ENCODE peak calls at places on chromosome 16, in eight cellular contexts. One of them, this sample, is unnamed.
A peak's percentile ranks its signal among the peaks of the same experiment; 100 is the strongest.

GRCh38 chr16:50446861-50447260 is 78.1 kb upstream of the BRD7 start:
- DNase-seq in colonic mucosa: no peak
- DNase-seq in stimulated activated CD8-positive, alpha-beta memory T cell treated with anti-CD3 and anti-CD28 coated beads, Interleukin-15, amount 100 ng/mL, for 24 hours: no peak
- DNase-seq in effector memory CD4-positive, alpha-beta T cell: no peak
- DNase-seq in HAP-1: no peak
- DNase-seq in pancreas: no peak
- DNase-seq in NCI-H2081: no peak
- DNase-seq in activated CD4-positive, CD25-positive, alpha-beta regulatory T cell treated with anti-CD3 and anti-CD28 coated beads, Interleukin-2, amount 50 U/mL, for 72 hours: no peak
- DNase-seq in this sample: no peak

GRCh38 chr16:58417035-58417434 is 24.8 kb downstream of the GINS3 start:
- DNase-seq in NCI-H2081: no peak
- DNase-seq in HAP-1: no peak
- DNase-seq in pancreas: no peak
- DNase-seq in effector memory CD4-positive, alpha-beta T cell: no peak
- DNase-seq in stimulated activated CD8-positive, alpha-beta memory T cell treated with anti-CD3 and anti-CD28 coated beads, Interleukin-15, amount 100 ng/mL, for 24 hours: no peak
- DNase-seq in activated CD4-positive, CD25-positive, alpha-beta regulatory T cell treated with anti-CD3 and anti-CD28 coated beads, Interleukin-2, amount 50 U/mL, for 72 hours: no peak
- DNase-seq in colonic mucosa: no peak
- DNase-seq in this sample: no peak

GRCh38 chr16:4515611-4516233 is 22.9 kb downstream of the CDIP1 start:
- DNase-seq in HAP-1: no peak
- DNase-seq in effector memory CD4-positive, alpha-beta T cell: no peak
- DNase-seq in pancreas: peak; percentile 46
- DNase-seq in NCI-H2081: no peak
- DNase-seq in colonic mucosa: no peak
- DNase-seq in activated CD4-positive, CD25-positive, alpha-beta regulatory T cell treated with anti-CD3 and anti-CD28 coated beads, Interleukin-2, amount 50 U/mL, for 72 hours: no peak
- DNase-seq in stimulated activated CD8-positive, alpha-beta memory T cell treated with anti-CD3 and anti-CD28 coated beads, Interleukin-15, amount 100 ng/mL, for 24 hours: no peak
- DNase-seq in this sample: no peak

GRCh38 chr16:14307623-14308356 is 236.7 kb downstream of the MRTFB start:
- DNase-seq in NCI-H2081: no peak
- DNase-seq in stimulated activated CD8-positive, alpha-beta memory T cell treated with anti-CD3 and anti-CD28 coated beads, Interleukin-15, amount 100 ng/mL, for 24 hours: no peak
- DNase-seq in pancreas: peak; percentile 69
- DNase-seq in activated CD4-positive, CD25-positive, alpha-beta regulatory T cell treated with anti-CD3 and anti-CD28 coated beads, Interleukin-2, amount 50 U/mL, for 72 hours: no peak
- DNase-seq in colonic mucosa: no peak
- DNase-seq in effector memory CD4-positive, alpha-beta T cell: no peak
- DNase-seq in HAP-1: no peak
- DNase-seq in this sample: peak; percentile 84

GRCh38 chr16:83689385-83689831 is 118.4 kb upstream of the HSBP1 start:
- DNase-seq in activated CD4-positive, CD25-positive, alpha-beta regulatory T cell treated with anti-CD3 and anti-CD28 coated beads, Interleukin-2, amount 50 U/mL, for 72 hours: no peak
- DNase-seq in colonic mucosa: no peak
- DNase-seq in HAP-1: no peak
- DNase-seq in NCI-H2081: no peak
- DNase-seq in stimulated activated CD8-positive, alpha-beta memory T cell treated with anti-CD3 and anti-CD28 coated beads, Interleukin-15, amount 100 ng/mL, for 24 hours: no peak
- DNase-seq in pancreas: no peak
- DNase-seq in effector memory CD4-positive, alpha-beta T cell: no peak
- DNase-seq in this sample: no peak

GRCh38 chr16:71630808-71631207 is 4.8 kb downstream of the MARVELD3 start:
- DNase-seq in effector memory CD4-positive, alpha-beta T cell: no peak
- DNase-seq in stimulated activated CD8-positive, alpha-beta memory T cell treated with anti-CD3 and anti-CD28 coated beads, Interleukin-15, amount 100 ng/mL, for 24 hours: no peak
- DNase-seq in HAP-1: no peak
- DNase-seq in activated CD4-positive, CD25-positive, alpha-beta regulatory T cell treated with anti-CD3 and anti-CD28 coated beads, Interleukin-2, amount 50 U/mL, for 72 hours: no peak
- DNase-seq in colonic mucosa: no peak
- DNase-seq in pancreas: no peak
- DNase-seq in NCI-H2081: no peak
- DNase-seq in this sample: no peak

GRCh38 chr16:67459066-67459857 is 21.7 kb downstream of the ATP6V0D1 start:
- DNase-seq in stimulated activated CD8-positive, alpha-beta memory T cell treated with anti-CD3 and anti-CD28 coated beads, Interleukin-15, amount 100 ng/mL, for 24 hours: no peak
- DNase-seq in colonic mucosa: peak; percentile 80
- DNase-seq in pancreas: peak; percentile 87
- DNase-seq in HAP-1: no peak
- DNase-seq in activated CD4-positive, CD25-positive, alpha-beta regulatory T cell treated with anti-CD3 and anti-CD28 coated beads, Interleukin-2, amount 50 U/mL, for 72 hours: no peak
- DNase-seq in effector memory CD4-positive, alpha-beta T cell: no peak
- DNase-seq in NCI-H2081: no peak
- DNase-seq in this sample: peak; percentile 56

GRCh38 chr16:59993101-59993500 is 1259.0 kb upstream of the GOT2 start:
- DNase-seq in HAP-1: no peak
- DNase-seq in NCI-H2081: no peak
- DNase-seq in activated CD4-positive, CD25-positive, alpha-beta regulatory T cell treated with anti-CD3 and anti-CD28 coated beads, Interleukin-2, amount 50 U/mL, for 72 hours: no peak
- DNase-seq in pancreas: no peak
- DNase-seq in effector memory CD4-positive, alpha-beta T cell: no peak
- DNase-seq in stimulated activated CD8-positive, alpha-beta memory T cell treated with anti-CD3 and anti-CD28 coated beads, Interleukin-15, amount 100 ng/mL, for 24 hours: no peak
- DNase-seq in colonic mucosa: no peak
- DNase-seq in this sample: no peak

GRCh38 chr16:83907926-83908325 is 9.0 kb downstream of the MLYCD start:
- DNase-seq in effector memory CD4-positive, alpha-beta T cell: no peak
- DNase-seq in pancreas: no peak
- DNase-seq in activated CD4-positive, CD25-positive, alpha-beta regulatory T cell treated with anti-CD3 and anti-CD28 coated beads, Interleukin-2, amount 50 U/mL, for 72 hours: no peak
- DNase-seq in NCI-H2081: peak; percentile 8
- DNase-seq in HAP-1: peak; percentile 78
- DNase-seq in colonic mucosa: no peak
- DNase-seq in stimulated activated CD8-positive, alpha-beta memory T cell treated with anti-CD3 and anti-CD28 coated beads, Interleukin-15, amount 100 ng/mL, for 24 hours: no peak
- DNase-seq in this sample: no peak

GRCh38 chr16:1890701-1891035 is 18.7 kb upstream of the MEIOB start:
- DNase-seq in stimulated activated CD8-positive, alpha-beta memory T cell treated with anti-CD3 and anti-CD28 coated beads, Interleukin-15, amount 100 ng/mL, for 24 hours: no peak
- DNase-seq in HAP-1: no peak
- DNase-seq in effector memory CD4-positive, alpha-beta T cell: no peak
- DNase-seq in pancreas: no peak
- DNase-seq in NCI-H2081: no peak
- DNase-seq in colonic mucosa: no peak
- DNase-seq in activated CD4-positive, CD25-positive, alpha-beta regulatory T cell treated with anti-CD3 and anti-CD28 coated beads, Interleukin-2, amount 50 U/mL, for 72 hours: no peak
- DNase-seq in this sample: no peak

GRCh38 chr16:29734826-29735225 is 11.0 kb downstream of the C16orf54 start:
- DNase-seq in pancreas: no peak
- DNase-seq in colonic mucosa: no peak
- DNase-seq in stimulated activated CD8-positive, alpha-beta memory T cell treated with anti-CD3 and anti-CD28 coated beads, Interleukin-15, amount 100 ng/mL, for 24 hours: no peak
- DNase-seq in NCI-H2081: no peak
- DNase-seq in HAP-1: no peak
- DNase-seq in activated CD4-positive, CD25-positive, alpha-beta regulatory T cell treated with anti-CD3 and anti-CD28 coated beads, Interleukin-2, amount 50 U/mL, for 72 hours: no peak
- DNase-seq in effector memory CD4-positive, alpha-beta T cell: no peak
- DNase-seq in this sample: no peak

GRCh38 chr16:56011808-56012478 is 136.8 kb upstream of the CES5A start:
- DNase-seq in stimulated activated CD8-positive, alpha-beta memory T cell treated with anti-CD3 and anti-CD28 coated beads, Interleukin-15, amount 100 ng/mL, for 24 hours: no peak
- DNase-seq in colonic mucosa: no peak
- DNase-seq in pancreas: no peak
- DNase-seq in effector memory CD4-positive, alpha-beta T cell: no peak
- DNase-seq in NCI-H2081: no peak
- DNase-seq in HAP-1: no peak
- DNase-seq in activated CD4-positive, CD25-positive, alpha-beta regulatory T cell treated with anti-CD3 and anti-CD28 coated beads, Interleukin-2, amount 50 U/mL, for 72 hours: no peak
- DNase-seq in this sample: no peak

GRCh38 chr16:12896562-12896961 is 4.8 kb upstream of the SHISA9 start:
- DNase-seq in NCI-H2081: no peak
- DNase-seq in stimulated activated CD8-positive, alpha-beta memory T cell treated with anti-CD3 and anti-CD28 coated beads, Interleukin-15, amount 100 ng/mL, for 24 hours: no peak
- DNase-seq in pancreas: no peak
- DNase-seq in activated CD4-positive, CD25-positive, alpha-beta regulatory T cell treated with anti-CD3 and anti-CD28 coated beads, Interleukin-2, amount 50 U/mL, for 72 hours: no peak
- DNase-seq in colonic mucosa: no peak
- DNase-seq in HAP-1: no peak
- DNase-seq in effector memory CD4-positive, alpha-beta T cell: no peak
- DNase-seq in this sample: no peak

GRCh38 chr16:47309581-47310312 is 151.1 kb downstream of the ITFG1 start:
- DNase-seq in HAP-1: no peak
- DNase-seq in activated CD4-positive, CD25-positive, alpha-beta regulatory T cell treated with anti-CD3 and anti-CD28 coated beads, Interleukin-2, amount 50 U/mL, for 72 hours: no peak
- DNase-seq in stimulated activated CD8-positive, alpha-beta memory T cell treated with anti-CD3 and anti-CD28 coated beads, Interleukin-15, amount 100 ng/mL, for 24 hours: no peak
- DNase-seq in colonic mucosa: no peak
- DNase-seq in NCI-H2081: no peak
- DNase-seq in effector memory CD4-positive, alpha-beta T cell: no peak
- DNase-seq in pancreas: no peak
- DNase-seq in this sample: no peak

GRCh38 chr16:16001856-16002255 is 52.4 kb downstream of the ABCC1 start:
- DNase-seq in pancreas: no peak
- DNase-seq in stimulated activated CD8-positive, alpha-beta memory T cell treated with anti-CD3 and anti-CD28 coated beads, Interleukin-15, amount 100 ng/mL, for 24 hours: no peak
- DNase-seq in colonic mucosa: no peak
- DNase-seq in HAP-1: no peak
- DNase-seq in effector memory CD4-positive, alpha-beta T cell: no peak
- DNase-seq in activated CD4-positive, CD25-positive, alpha-beta regulatory T cell treated with anti-CD3 and anti-CD28 coated beads, Interleukin-2, amount 50 U/mL, for 72 hours: no peak
- DNase-seq in NCI-H2081: peak; percentile 11
- DNase-seq in this sample: no peak

GRCh38 chr16:9241177-9241576 is 149.7 kb downstream of the HAPSTR1 start:
- DNase-seq in colonic mucosa: no peak
- DNase-seq in activated CD4-positive, CD25-positive, alpha-beta regulatory T cell treated with anti-CD3 and anti-CD28 coated beads, Interleukin-2, amount 50 U/mL, for 72 hours: no peak
- DNase-seq in NCI-H2081: no peak
- DNase-seq in stimulated activated CD8-positive, alpha-beta memory T cell treated with anti-CD3 and anti-CD28 coated beads, Interleukin-15, amount 100 ng/mL, for 24 hours: no peak
- DNase-seq in effector memory CD4-positive, alpha-beta T cell: no peak
- DNase-seq in pancreas: no peak
- DNase-seq in HAP-1: no peak
- DNase-seq in this sample: no peak

GRCh38 chr16:27289669-27290068 is 21.1 kb upstream of the NSMCE1 start:
- DNase-seq in pancreas: no peak
- DNase-seq in activated CD4-positive, CD25-positive, alpha-beta regulatory T cell treated with anti-CD3 and anti-CD28 coated beads, Interleukin-2, amount 50 U/mL, for 72 hours: no peak
- DNase-seq in effector memory CD4-positive, alpha-beta T cell: no peak
- DNase-seq in stimulated activated CD8-positive, alpha-beta memory T cell treated with anti-CD3 and anti-CD28 coated beads, Interleukin-15, amount 100 ng/mL, for 24 hours: no peak
- DNase-seq in colonic mucosa: no peak
- DNase-seq in HAP-1: no peak
- DNase-seq in NCI-H2081: no peak
- DNase-seq in this sample: no peak

GRCh38 chr16:48277158-48277557 is 29.8 kb upstream of the ABCC11 start:
- DNase-seq in activated CD4-positive, CD25-positive, alpha-beta regulatory T cell treated with anti-CD3 and anti-CD28 coated beads, Interleukin-2, amount 50 U/mL, for 72 hours: no peak
- DNase-seq in colonic mucosa: peak; percentile 26
- DNase-seq in stimulated activated CD8-positive, alpha-beta memory T cell treated with anti-CD3 and anti-CD28 coated beads, Interleukin-15, amount 100 ng/mL, for 24 hours: no peak
- DNase-seq in pancreas: no peak
- DNase-seq in HAP-1: no peak
- DNase-seq in NCI-H2081: peak; percentile 52
- DNase-seq in effector memory CD4-positive, alpha-beta T cell: no peak
- DNase-seq in this sample: no peak

GRCh38 chr16:70706948-70707465 is 21.2 kb upstream of the MTSS2 start:
- DNase-seq in stimulated activated CD8-positive, alpha-beta memory T cell treated with anti-CD3 and anti-CD28 coated beads, Interleukin-15, amount 100 ng/mL, for 24 hours: no peak
- DNase-seq in colonic mucosa: no peak
- DNase-seq in pancreas: no peak
- DNase-seq in effector memory CD4-positive, alpha-beta T cell: no peak
- DNase-seq in HAP-1: no peak
- DNase-seq in NCI-H2081: no peak
- DNase-seq in activated CD4-positive, CD25-positive, alpha-beta regulatory T cell treated with anti-CD3 and anti-CD28 coated beads, Interleukin-2, amount 50 U/mL, for 72 hours: no peak
- DNase-seq in this sample: no peak

GRCh38 chr16:73053379-73054130 is 5.6 kb upstream of the ZFHX3 start:
- DNase-seq in HAP-1: peak; percentile 70
- DNase-seq in activated CD4-positive, CD25-positive, alpha-beta regulatory T cell treated with anti-CD3 and anti-CD28 coated beads, Interleukin-2, amount 50 U/mL, for 72 hours: no peak
- DNase-seq in stimulated activated CD8-positive, alpha-beta memory T cell treated with anti-CD3 and anti-CD28 coated beads, Interleukin-15, amount 100 ng/mL, for 24 hours: no peak
- DNase-seq in NCI-H2081: peak; percentile 54
- DNase-seq in pancreas: no peak
- DNase-seq in colonic mucosa: no peak
- DNase-seq in effector memory CD4-positive, alpha-beta T cell: no peak
- DNase-seq in this sample: peak; percentile 65

GRCh38 chr16:4686497-4687210 is 6.7 kb upstream of the NUDT16L1 start:
- DNase-seq in effector memory CD4-positive, alpha-beta T cell: no peak
- DNase-seq in HAP-1: no peak
- DNase-seq in colonic mucosa: no peak
- DNase-seq in stimulated activated CD8-positive, alpha-beta memory T cell treated with anti-CD3 and anti-CD28 coated beads, Interleukin-15, amount 100 ng/mL, for 24 hours: no peak
- DNase-seq in NCI-H2081: no peak
- DNase-seq in pancreas: no peak
- DNase-seq in activated CD4-positive, CD25-positive, alpha-beta regulatory T cell treated with anti-CD3 and anti-CD28 coated beads, Interleukin-2, amount 50 U/mL, for 72 hours: no peak
- DNase-seq in this sample: no peak

GRCh38 chr16:23185661-23186060 is 3.1 kb downstream of the SCNN1G start:
- DNase-seq in NCI-H2081: no peak
- DNase-seq in HAP-1: no peak
- DNase-seq in activated CD4-positive, CD25-positive, alpha-beta regulatory T cell treated with anti-CD3 and anti-CD28 coated beads, Interleukin-2, amount 50 U/mL, for 72 hours: no peak
- DNase-seq in stimulated activated CD8-positive, alpha-beta memory T cell treated with anti-CD3 and anti-CD28 coated beads, Interleukin-15, amount 100 ng/mL, for 24 hours: no peak
- DNase-seq in pancreas: peak; percentile 56
- DNase-seq in colonic mucosa: no peak
- DNase-seq in effector memory CD4-positive, alpha-beta T cell: no peak
- DNase-seq in this sample: no peak

GRCh38 chr16:22008215-22009142 is 568 bp downstream of the MOSMO start:
- DNase-seq in pancreas: peak; percentile 29
- DNase-seq in colonic mucosa: peak; percentile 36
- DNase-seq in NCI-H2081: no peak
- DNase-seq in activated CD4-positive, CD25-positive, alpha-beta regulatory T cell treated with anti-CD3 and anti-CD28 coated beads, Interleukin-2, amount 50 U/mL, for 72 hours: peak; percentile 51
- DNase-seq in HAP-1: no peak
- DNase-seq in stimulated activated CD8-positive, alpha-beta memory T cell treated with anti-CD3 and anti-CD28 coated beads, Interleukin-15, amount 100 ng/mL, for 24 hours: no peak
- DNase-seq in effector memory CD4-positive, alpha-beta T cell: no peak
- DNase-seq in this sample: peak; percentile 38

GRCh38 chr16:85718682-85719081 is 29.9 kb upstream of the GINS2 start:
- DNase-seq in stimulated activated CD8-positive, alpha-beta memory T cell treated with anti-CD3 and anti-CD28 coated beads, Interleukin-15, amount 100 ng/mL, for 24 hours: no peak
- DNase-seq in NCI-H2081: no peak
- DNase-seq in pancreas: no peak
- DNase-seq in HAP-1: peak; percentile 17
- DNase-seq in colonic mucosa: peak; percentile 40
- DNase-seq in effector memory CD4-positive, alpha-beta T cell: no peak
- DNase-seq in activated CD4-positive, CD25-positive, alpha-beta regulatory T cell treated with anti-CD3 and anti-CD28 coated beads, Interleukin-2, amount 50 U/mL, for 72 hours: no peak
- DNase-seq in this sample: no peak

GRCh38 chr16:81889896-81890634 is 111.0 kb downstream of the PLCG2 start:
- DNase-seq in pancreas: peak; percentile 28
- DNase-seq in colonic mucosa: peak; percentile 63
- DNase-seq in effector memory CD4-positive, alpha-beta T cell: no peak
- DNase-seq in stimulated activated CD8-positive, alpha-beta memory T cell treated with anti-CD3 and anti-CD28 coated beads, Interleukin-15, amount 100 ng/mL, for 24 hours: peak; percentile 3
- DNase-seq in NCI-H2081: peak; percentile 36
- DNase-seq in activated CD4-positive, CD25-positive, alpha-beta regulatory T cell treated with anti-CD3 and anti-CD28 coated beads, Interleukin-2, amount 50 U/mL, for 72 hours: peak; percentile 47
- DNase-seq in HAP-1: peak; percentile 52
- DNase-seq in this sample: no peak

GRCh38 chr16:85916141-85916890 is 17.4 kb downstream of the IRF8 start:
- DNase-seq in activated CD4-positive, CD25-positive, alpha-beta regulatory T cell treated with anti-CD3 and anti-CD28 coated beads, Interleukin-2, amount 50 U/mL, for 72 hours: no peak
- DNase-seq in colonic mucosa: peak; percentile 95
- DNase-seq in pancreas: peak; percentile 75
- DNase-seq in stimulated activated CD8-positive, alpha-beta memory T cell treated with anti-CD3 and anti-CD28 coated beads, Interleukin-15, amount 100 ng/mL, for 24 hours: no peak
- DNase-seq in effector memory CD4-positive, alpha-beta T cell: no peak
- DNase-seq in HAP-1: no peak
- DNase-seq in NCI-H2081: no peak
- DNase-seq in this sample: no peak

GRCh38 chr16:52069866-52070265 is 477.1 kb downstream of the TOX3 start:
- DNase-seq in activated CD4-positive, CD25-positive, alpha-beta regulatory T cell treated with anti-CD3 and anti-CD28 coated beads, Interleukin-2, amount 50 U/mL, for 72 hours: no peak
- DNase-seq in colonic mucosa: no peak
- DNase-seq in stimulated activated CD8-positive, alpha-beta memory T cell treated with anti-CD3 and anti-CD28 coated beads, Interleukin-15, amount 100 ng/mL, for 24 hours: no peak
- DNase-seq in HAP-1: peak; percentile 63
- DNase-seq in NCI-H2081: peak; percentile 56
- DNase-seq in pancreas: no peak
- DNase-seq in effector memory CD4-positive, alpha-beta T cell: no peak
- DNase-seq in this sample: no peak

This sample was measured in psoas muscle.